ENCODE peak calls at places on chromosome 7, in ten cellular contexts. L is pancreas; Z is neuronal stem cell; X is fibroblast of lung; B is heart left ventricle; H is kidney; I is CD8-positive, alpha-beta memory T cell; A is HCT116; Q is right cardiac atrium; R is ascending aorta. V is an unnamed sample.

GRCh38 chr7:70052691-70053090 is 454.4 kb downstream of the AUTS2 start:
- DNase-seq in L (no peak), Z (no peak), X (peak), B (no peak), H (no peak), I (no peak), A (no peak), Q (no peak), R (no peak), V (no peak)

GRCh38 chr7:119681336-119681735 is 591.6 kb upstream of the KCND2 start:
- DNase-seq in L (no peak), Z (no peak), X (no peak), B (no peak), H (no peak), I (no peak), A (no peak), Q (no peak), R (no peak), V (no peak)

GRCh38 chr7:130296221-130296951 is 3.4 kb downstream of the CPA4 start:
- DNase-seq in L (no peak), Z (no peak), X (no peak), B (no peak), H (no peak), I (no peak), A (no peak), Q (no peak), R (no peak), V (no peak)

GRCh38 chr7:159125104-159125943 is 19.3 kb downstream of the VIPR2 start:
- DNase-seq in L (no peak), Z (no peak), X (no peak), B (no peak), H (peak), I (no peak), A (no peak), Q (no peak), R (no peak), V (no peak)

GRCh38 chr7:115230882-115231508 is 309.1 kb downstream of the MDFIC start:
- DNase-seq in L (no peak), Z (no peak), X (peak), B (no peak), H (no peak), I (no peak), A (peak), Q (no peak), R (no peak), V (peak)

GRCh38 chr7:32088336-32088975 is 18.2 kb upstream of the PDE1C start:
- DNase-seq in L (no peak), Z (no peak), X (peak), B (peak), H (no peak), I (no peak), A (no peak), Q (no peak), R (no peak), V (no peak)

GRCh38 chr7:36765605-36766004 is 41.3 kb upstream of the AOAH start:
- DNase-seq in L (no peak), Z (no peak), X (no peak), B (no peak), H (no peak), I (no peak), A (peak), Q (no peak), R (no peak), V (no peak)

GRCh38 chr7:2164156-2164555 is 68.6 kb downstream of the MAD1L1 start:
- DNase-seq in L (no peak), Z (no peak), X (no peak), B (no peak), H (peak), I (no peak), A (no peak), Q (no peak), R (no peak), V (no peak)

GRCh38 chr7:117051808-117052207 is 98.5 kb downstream of the ST7 start:
- DNase-seq in L (no peak), Z (no peak), X (peak), B (no peak), H (no peak), I (no peak), A (no peak), Q (no peak), R (no peak), V (no peak)

GRCh38 chr7:155203059-155203881 is 94.4 kb upstream of the INSIG1 start:
- DNase-seq in L (no peak), Z (no peak), X (no peak), B (no peak), H (no peak), I (no peak), A (no peak), Q (no peak), R (no peak), V (no peak)

DNA sequence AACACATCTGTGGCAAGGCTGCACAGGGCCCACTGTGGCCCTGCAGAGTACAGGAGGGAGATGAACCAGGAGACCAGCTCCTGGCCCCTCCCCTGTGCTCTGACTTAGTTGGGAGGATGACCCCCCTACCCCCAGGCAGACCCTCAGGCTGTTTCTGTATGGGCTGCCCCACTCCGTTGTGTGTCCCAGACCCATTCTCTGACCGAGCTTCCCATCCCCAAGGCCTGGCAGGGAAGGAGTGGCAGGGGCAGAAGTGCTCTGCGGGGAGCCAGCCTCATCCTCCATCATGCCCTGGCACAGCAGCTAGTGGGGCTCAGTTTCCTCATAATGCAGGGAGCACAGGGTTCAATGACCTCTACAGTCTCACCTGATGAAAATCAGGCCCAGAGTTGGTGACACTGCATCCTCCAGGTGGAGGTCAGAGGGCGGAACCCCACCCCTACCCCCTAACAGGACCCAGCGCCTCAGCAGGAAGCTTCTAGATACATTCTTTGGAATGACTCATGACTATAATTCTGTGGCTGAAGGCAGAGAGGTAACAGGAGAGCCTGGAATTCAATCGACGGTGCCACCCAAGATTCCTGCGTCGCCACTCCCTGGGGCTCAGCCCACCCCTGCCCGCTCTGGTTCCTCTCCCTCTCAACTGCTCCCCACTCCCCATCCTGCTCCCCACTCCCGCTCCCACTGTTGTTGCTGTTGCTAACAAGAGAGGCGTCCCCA is 18.2 kb downstream of the PODXL start:
- DNase-seq in L (no peak), Z (no peak), X (peak), B (no peak), H (peak), I (no peak), A (peak), Q (no peak), R (no peak), V (no peak)
- H3K27ac ChIP-seq in L (peak), Z (no peak), X (no peak), B (peak), H (peak), I (no peak), A (peak), Q (peak), R (no peak), V (no peak)

DNA sequence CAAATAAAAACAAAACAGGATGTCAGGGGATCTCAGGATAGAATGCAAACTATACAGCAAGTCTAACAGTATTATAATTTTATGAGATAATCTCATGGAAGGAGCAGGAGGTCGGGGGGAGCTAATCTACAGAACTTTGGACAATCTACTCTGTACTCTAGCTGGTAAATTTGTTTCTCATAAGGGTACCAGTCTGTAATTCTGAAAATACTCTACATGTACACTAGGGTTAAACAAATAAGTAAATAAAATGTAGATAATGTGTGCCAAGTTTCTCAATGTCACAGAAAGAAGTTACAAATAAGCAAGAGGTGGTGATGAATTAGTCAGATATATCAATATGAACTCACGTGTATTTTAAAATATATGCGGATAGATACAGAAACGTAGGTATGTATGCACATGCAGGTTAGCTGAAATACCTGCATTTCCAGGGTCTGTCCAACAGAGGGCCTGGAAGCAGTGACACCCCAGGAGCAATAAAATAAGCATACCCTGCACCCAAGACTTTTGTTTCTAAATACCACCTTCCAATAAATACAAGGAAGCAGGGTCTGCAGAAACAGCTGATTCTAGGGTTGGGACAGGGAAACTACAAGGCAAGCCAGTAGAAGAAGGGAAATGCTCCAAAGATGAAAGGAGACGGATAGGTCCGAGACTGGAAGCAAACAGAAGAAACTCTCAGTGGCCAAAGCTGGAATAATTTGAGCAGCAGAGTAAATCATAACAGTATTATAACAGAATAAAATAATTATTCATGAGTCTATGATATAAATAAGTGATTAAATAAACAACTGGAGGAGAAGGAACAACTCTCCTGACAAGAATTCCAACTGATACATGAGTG is 27.8 kb downstream of the EZH2 start:
- DNase-seq in L (peak), Z (no peak), X (no peak), B (no peak), H (no peak), I (peak), A (peak), Q (peak), R (no peak), V (peak)
- H3K4me3 ChIP-seq in L (no peak), Z (no peak), X (no peak), B (no peak), H (no peak), I (no peak), A (no peak), Q (no peak), R (no peak), V (no peak)

DNA sequence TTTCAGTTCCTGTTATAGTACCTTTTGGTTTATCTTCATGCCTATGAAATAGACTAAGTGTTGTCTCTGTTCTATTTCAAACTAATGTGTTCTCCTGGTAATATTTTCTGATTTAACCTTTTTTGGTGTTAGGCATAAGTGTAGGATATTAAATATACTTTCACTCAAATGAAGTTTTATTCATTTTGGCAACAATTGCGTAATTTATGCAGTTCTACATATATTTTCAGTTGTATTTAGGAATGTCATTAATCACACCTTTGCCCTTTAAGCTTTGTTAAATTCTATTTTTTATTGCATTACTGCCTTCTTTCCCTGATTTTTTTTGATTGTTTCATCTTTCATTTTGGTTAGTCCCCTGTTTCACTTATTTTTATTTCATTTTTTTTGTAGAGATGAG is 47.3 kb downstream of the RSBN1L start:
- DNase-seq in L (no peak), Z (no peak), X (no peak), B (no peak), H (no peak), I (no peak), A (no peak), Q (no peak), R (no peak), V (no peak)
- H3K27ac ChIP-seq in L (no peak), Z (no peak), X (no peak), B (no peak), H (no peak), I (no peak), A (no peak), Q (no peak), R (no peak), V (no peak)

DNA sequence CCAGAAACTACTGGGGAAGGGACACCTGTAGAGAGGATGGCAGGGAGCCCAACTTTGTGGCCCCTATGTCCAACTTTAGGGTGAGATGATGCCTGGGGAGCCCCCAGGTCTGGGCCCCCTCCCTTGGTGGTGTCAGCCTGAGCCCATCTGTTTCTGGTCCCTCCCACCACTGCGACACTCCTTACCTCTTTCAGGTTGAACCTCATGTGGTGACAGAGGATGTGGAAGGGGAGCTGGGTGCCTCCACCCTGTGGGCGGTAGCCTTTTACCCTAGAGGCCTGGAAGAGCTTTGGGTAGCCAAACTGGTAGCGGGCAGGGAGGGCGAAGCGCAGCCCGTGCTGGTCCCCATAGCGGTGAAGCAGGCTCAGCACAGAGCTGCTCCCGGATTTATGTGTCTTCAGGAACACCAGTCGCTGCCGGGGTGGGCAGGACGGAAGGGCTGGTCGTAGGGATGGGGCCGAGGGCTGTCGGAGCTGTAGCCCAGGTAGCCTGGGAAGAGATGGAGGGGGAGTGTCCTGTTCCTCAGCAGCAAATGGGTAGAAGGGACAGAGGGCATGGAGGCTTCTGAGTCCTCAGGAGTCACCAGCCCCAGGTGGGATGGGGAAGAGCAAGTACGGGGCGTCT is 2.0 kb downstream of the GAL3ST4 start:
- DNase-seq in L (no peak), Z (no peak), X (no peak), B (no peak), H (peak), I (peak), A (no peak), Q (no peak), R (no peak), V (no peak)
- H3K4me3 ChIP-seq in L (no peak), Z (no peak), X (no peak), B (no peak), H (no peak), I (peak), A (no peak), Q (no peak), R (no peak), V (no peak)

GRCh38 chr7:22082886-22083710 is 137.4 kb upstream of the CDCA7L start:
- DNase-seq in L (peak), Z (peak), X (peak), B (peak), H (peak), I (peak), A (peak), Q (peak), R (peak), V (peak)
- H3K27ac ChIP-seq in L (peak), Z (peak), X (peak), B (peak), H (peak), I (no peak), A (peak), Q (peak), R (peak), V (peak)

GRCh38 chr7:16989883-16990413 is 108.2 kb upstream of the AGR3 start:
- DNase-seq in L (peak), Z (no peak), X (peak), B (peak), H (no peak), I (no peak), A (peak), Q (peak), R (no peak), V (peak)
- H3K4me3 ChIP-seq in L (no peak), Z (no peak), X (peak), B (peak), H (no peak), I (no peak), A (peak), Q (peak), R (peak), V (peak)

GRCh38 chr7:106766551-106766950 is 98.5 kb upstream of the PIK3CG start:
- DNase-seq in L (no peak), Z (no peak), X (peak), B (no peak), H (no peak), I (no peak), A (no peak), Q (no peak), R (no peak), V (no peak)
- H3K27ac ChIP-seq in L (no peak), Z (no peak), X (no peak), B (no peak), H (no peak), I (no peak), A (no peak), Q (no peak), R (no peak), V (no peak)

GRCh38 chr7:7681191-7681935 is 37.0 kb downstream of the RPA3 start:
- DNase-seq in L (peak), Z (peak), X (peak), B (no peak), H (no peak), I (peak), A (peak), Q (no peak), R (no peak), V (peak)
- H3K4me3 ChIP-seq in L (no peak), Z (no peak), X (no peak), B (no peak), H (no peak), I (no peak), A (no peak), Q (no peak), R (no peak), V (no peak)

V was measured in brain microvascular endothelial cell.